ENCODE peak calls at places on chromosomes 7 and 10, in nine cellular contexts. T is psoas muscle; J is activated naive CD4-positive, alpha-beta T cell treated with anti-CD3 and anti-CD28 coated beads, Interleukin-2, amount 50 U/mL, for 16 hours; B is midbrain; L is cardiac muscle cell; U is RPMI8226; Z is stimulated activated CD8-positive, alpha-beta memory T cell treated with anti-CD3 and anti-CD28 coated beads, Interleukin-7, amount 100 ng/mL, for 24 hours; F is NCI-H1105 treated with DMSO at 0.1 percent for 48 hours; E is cerebellar nuclear complex. K is an unnamed sample.
A peak's percentile ranks its signal among the peaks of the same experiment; 100 is the strongest.

GRCh38 chr7:38169862-38170261 is 8.2 kb upstream of the STARD3NL start:
- DNase-seq in U (peak; percentile 24), L (peak; percentile 45), F (no peak), T (peak; percentile 21), E (no peak), B (no peak), J (no peak), Z (no peak), K (no peak)

GRCh38 chr10:86178401-86179142 is 188.0 kb downstream of the GRID1 start:
- DNase-seq in B (no peak), J (no peak), F (no peak), L (peak; percentile 10), E (no peak), T (no peak), U (peak; percentile 51), Z (no peak), K (no peak)

GRCh38 chr7:155361947-155362346 is 64.3 kb downstream of the INSIG1 start:
- DNase-seq in L (no peak), T (no peak), J (no peak), E (no peak), F (no peak), B (no peak), U (no peak), Z (no peak), K (no peak)

GRCh38 chr10:116356833-116357232 is 32.6 kb downstream of the CCDC172 start:
- DNase-seq in B (no peak), E (no peak), Z (no peak), J (no peak), U (no peak), L (no peak), F (no peak), T (no peak), K (no peak)

GRCh38 chr7:123230603-123231002 is 30.8 kb upstream of the SLC13A1 start:
- DNase-seq in B (no peak), J (no peak), Z (no peak), E (no peak), L (no peak), T (no peak), U (no peak), F (no peak), K (no peak)

GRCh38 chr7:106486331-106486730 is 174.6 kb downstream of the CCDC71L start:
- DNase-seq in E (no peak), T (no peak), L (peak; percentile 34), U (no peak), J (no peak), Z (no peak), B (no peak), F (no peak), K (no peak)

GRCh38 chr7:86469680-86470295 is 173.9 kb upstream of the GRM3 start:
- DNase-seq in Z (no peak), T (no peak), U (peak; percentile 81), E (no peak), B (peak; percentile 70), F (peak; percentile 76), J (peak; percentile 16), L (peak; percentile 78), K (no peak)

GRCh38 chr7:19284596-19285300 is 139.5 kb upstream of the FERD3L start:
- DNase-seq in F (no peak), J (no peak), T (no peak), L (peak; percentile 38), B (no peak), E (no peak), U (no peak), Z (no peak), K (no peak)

GRCh38 chr10:29239569-29240472 is 49.0 kb upstream of the LYZL1 start:
- DNase-seq in E (no peak), Z (no peak), J (no peak), F (no peak), T (no peak), L (peak; percentile 50), B (no peak), U (peak; percentile 19), K (no peak)

GRCh38 chr7:22452142-22452763 is 47.7 kb downstream of the STEAP1B start:
- DNase-seq in L (peak; percentile 50), F (no peak), U (no peak), T (peak; percentile 35), Z (peak; percentile 11), E (peak; percentile 18), B (peak; percentile 76), J (no peak), K (no peak)

GRCh38 chr7:36984051-36984492 is 259.8 kb upstream of the AOAH start:
- DNase-seq in B (no peak), L (no peak), U (no peak), Z (no peak), J (no peak), T (no peak), E (no peak), F (no peak), K (no peak)

GRCh38 chr10:33556581-33556980 is 222.1 kb upstream of the NRP1 start:
- DNase-seq in U (no peak), T (no peak), F (no peak), E (no peak), Z (no peak), B (no peak), J (no peak), L (no peak), K (peak; percentile 26)

GRCh38 chr10:48450233-48450810 is 143.8 kb downstream of the MAPK8 start:
- DNase-seq in B (no peak), E (no peak), Z (no peak), L (no peak), J (no peak), F (no peak), U (no peak), T (no peak), K (no peak)

GRCh38 chr7:37832194-37832593 is 16.2 kb upstream of the NME8 start:
- DNase-seq in E (no peak), J (no peak), U (peak; percentile 80), Z (no peak), F (peak; percentile 88), T (peak; percentile 37), B (peak; percentile 82), L (peak; percentile 87), K (no peak)

GRCh38 chr10:103838851-103839512 is 16.4 kb downstream of the SH3PXD2A start:
- DNase-seq in T (no peak), F (no peak), L (no peak), U (no peak), E (no peak), Z (no peak), J (no peak), B (no peak), K (no peak)

GRCh38 chr10:72638586-72639440 is 12.9 kb upstream of the MICU1 start:
- DNase-seq in L (no peak), Z (no peak), E (no peak), F (peak; percentile 18), B (no peak), T (no peak), U (no peak), J (no peak), K (no peak)

GRCh38 chr7:117995850-117996650 is 122.8 kb upstream of the CTTNBP2 start:
- DNase-seq in U (no peak), B (no peak), F (no peak), T (no peak), Z (no peak), E (no peak), J (no peak), L (no peak), K (no peak)

GRCh38 chr7:131502810-131503545 is 53.5 kb downstream of the PODXL start:
- DNase-seq in U (peak; percentile 61), L (peak; percentile 57), E (no peak), T (peak; percentile 61), B (peak; percentile 37), F (peak; percentile 61), Z (no peak), J (no peak), K (peak; percentile 55)

GRCh38 chr7:74505426-74506328 is 52.0 kb downstream of the GTF2IRD1 start:
- DNase-seq in Z (no peak), L (no peak), T (no peak), E (no peak), B (no peak), U (no peak), J (no peak), F (no peak), K (no peak)

GRCh38 chr10:60944159-60944909 is at the start of gene RHOBTB1:
- DNase-seq in U (peak; percentile 77), Z (no peak), F (peak; percentile 31), B (peak; percentile 80), L (peak; percentile 89), E (no peak), T (peak; percentile 83), J (peak; percentile 22), K (peak; percentile 56)

GRCh38 chr7:129438839-129439640 is 4.8 kb downstream of the STRIP2 start:
- DNase-seq in L (peak; percentile 54), T (no peak), E (no peak), U (no peak), J (peak; percentile 75), F (no peak), Z (peak; percentile 33), B (no peak), K (no peak)

GRCh38 chr7:45973725-45974532 is 52.9 kb upstream of the IGFBP3 start:
- DNase-seq in T (no peak), U (no peak), F (no peak), Z (no peak), B (peak; percentile 87), E (no peak), J (no peak), L (peak; percentile 67), K (no peak)

GRCh38 chr10:108582387-108582786 is 1340.9 kb downstream of the XPNPEP1 start:
- DNase-seq in J (no peak), T (no peak), U (no peak), B (no peak), F (no peak), Z (no peak), L (peak; percentile 38), E (no peak), K (no peak)

GRCh38 chr7:20275637-20276036 is 55.1 kb upstream of the ITGB8 start:
- DNase-seq in U (no peak), L (no peak), B (no peak), F (no peak), J (no peak), E (no peak), T (no peak), Z (no peak), K (no peak)

GRCh38 chr7:80859272-80859970 is 59.4 kb downstream of the SEMA3C start:
- DNase-seq in E (no peak), T (peak; percentile 37), L (peak; percentile 53), Z (no peak), U (peak; percentile 59), F (no peak), B (no peak), J (no peak), K (no peak)

GRCh38 chr7:155107126-155107525 is 37.0 kb downstream of the HTR5A start:
- DNase-seq in U (no peak), Z (no peak), J (no peak), T (no peak), E (no peak), L (no peak), F (no peak), B (no peak), K (no peak)

GRCh38 chr10:48251525-48252353 is 22.8 kb downstream of the FRMPD2 start:
- DNase-seq in U (no peak), F (peak; percentile 80), T (no peak), L (no peak), J (no peak), B (no peak), E (no peak), Z (no peak), K (no peak)

GRCh38 chr10:125866421-125867029 is 14.6 kb downstream of the DHX32 start:
- DNase-seq in U (no peak), T (no peak), F (no peak), B (no peak), Z (no peak), L (no peak), J (no peak), E (no peak), K (no peak)

GRCh38 chr10:26481914-26482550 is 43.9 kb downstream of the APBB1IP start:
- DNase-seq in U (no peak), Z (no peak), F (no peak), B (no peak), J (no peak), L (no peak), T (no peak), E (no peak), K (no peak)

GRCh38 chr7:102412548-102412947 is 16.4 kb downstream of the PRKRIP1 start:
- DNase-seq in F (no peak), E (peak; percentile 95), L (peak; percentile 41), T (peak; percentile 54), Z (no peak), J (peak; percentile 44), U (peak; percentile 78), B (peak; percentile 24), K (no peak)

GRCh38 chr10:69869291-69869841 is 67.7 kb downstream of the COL13A1 start:
- DNase-seq in Z (no peak), E (peak; percentile 76), L (peak; percentile 67), F (no peak), T (no peak), B (no peak), U (no peak), J (no peak), K (no peak)

K was measured in NCI-H2227 treated with DMSO at 0.1 percent for 48 hours.